ENCODE peak calls at places on chromosomes 16 and 17, in four cellular contexts. One of them, this sample, is unnamed.

GRCh38 chr17:3867606-3868005 is 21.6 kb upstream of the NCBP3 start:
- DNase-seq in fibroblast of villous mesenchyme: no peak
- DNase-seq in AG10803: no peak
- DNase-seq in tibial artery: no peak
- DNase-seq in this sample: no peak

GRCh38 chr16:13909872-13910303 is 10.1 kb upstream of the ERCC4 start:
- DNase-seq in fibroblast of villous mesenchyme: peak
- DNase-seq in AG10803: peak
- DNase-seq in tibial artery: peak
- DNase-seq in this sample: peak

GRCh38 chr17:29176500-29177351 is 3.5 kb downstream of the MYO18A start:
- DNase-seq in fibroblast of villous mesenchyme: peak
- DNase-seq in tibial artery: no peak
- DNase-seq in AG10803: no peak
- DNase-seq in this sample: peak

GRCh38 chr16:49473131-49473530 is 99.5 kb downstream of the C16orf78 start:
- DNase-seq in AG10803: no peak
- DNase-seq in fibroblast of villous mesenchyme: no peak
- DNase-seq in tibial artery: peak
- DNase-seq in this sample: no peak

GRCh38 chr17:45438931-45439610 is 6.4 kb upstream of the ARHGAP27 start:
- DNase-seq in fibroblast of villous mesenchyme: no peak
- DNase-seq in AG10803: no peak
- DNase-seq in tibial artery: no peak
- DNase-seq in this sample: no peak

GRCh38 chr17:68228817-68229570 is 18.8 kb upstream of the AMZ2 start:
- DNase-seq in tibial artery: no peak
- DNase-seq in AG10803: no peak
- DNase-seq in fibroblast of villous mesenchyme: no peak
- DNase-seq in this sample: no peak

GRCh38 chr17:67532326-67532871 is 155.3 kb downstream of the PITPNC1 start:
- DNase-seq in AG10803: no peak
- DNase-seq in fibroblast of villous mesenchyme: no peak
- DNase-seq in tibial artery: no peak
- DNase-seq in this sample: no peak

GRCh38 chr17:32490101-32490482 is 3.3 kb downstream of the CDK5R1 start:
- DNase-seq in tibial artery: no peak
- DNase-seq in fibroblast of villous mesenchyme: no peak
- DNase-seq in AG10803: no peak
- DNase-seq in this sample: no peak

GRCh38 chr16:16033208-16033717 is 83.8 kb downstream of the ABCC1 start:
- DNase-seq in AG10803: no peak
- DNase-seq in fibroblast of villous mesenchyme: no peak
- DNase-seq in tibial artery: no peak
- DNase-seq in this sample: no peak

DNA sequence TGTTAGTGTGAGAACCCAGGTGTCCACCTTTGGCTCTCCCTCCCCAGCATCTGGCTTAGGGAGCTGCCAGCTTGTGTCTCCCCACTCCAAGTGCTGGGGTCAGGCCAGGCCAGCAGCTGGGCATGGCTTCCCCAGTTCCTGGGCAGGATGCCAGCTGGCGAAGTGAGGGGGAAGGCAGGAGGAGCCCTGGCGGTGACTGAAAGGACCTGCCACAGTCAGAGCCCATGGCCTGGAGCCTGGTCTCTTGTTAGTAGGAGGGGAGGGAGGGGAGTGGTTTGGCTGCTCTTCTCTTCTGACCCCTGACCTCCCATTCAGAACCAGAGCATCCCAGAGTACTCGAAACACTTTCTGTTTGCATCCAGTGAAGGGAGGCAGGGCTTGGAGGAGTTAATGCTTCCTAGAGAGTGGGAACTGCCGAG is 586 bp downstream of the CHD3 start:
- DNase-seq in fibroblast of villous mesenchyme: peak
- DNase-seq in AG10803: peak
- DNase-seq in tibial artery: peak
- DNase-seq in this sample: peak
- TF ChIP-seq CTCF in fibroblast of villous mesenchyme: peak
- TF ChIP-seq CTCF in AG10803: peak
- TF ChIP-seq CTCF in tibial artery: peak
- TF ChIP-seq CTCF in this sample: peak

GRCh38 chr16:48292452-48292851 is 45.1 kb upstream of the ABCC11 start:
- DNase-seq in tibial artery: no peak
- DNase-seq in AG10803: no peak
- DNase-seq in fibroblast of villous mesenchyme: no peak
- DNase-seq in this sample: no peak

GRCh38 chr16:48295493-48296281 is 48.3 kb upstream of the ABCC11 start:
- DNase-seq in AG10803: no peak
- DNase-seq in fibroblast of villous mesenchyme: no peak
- DNase-seq in tibial artery: no peak
- DNase-seq in this sample: no peak

GRCh38 chr16:48287239-48287638 is 39.9 kb upstream of the ABCC11 start:
- DNase-seq in tibial artery: no peak
- DNase-seq in fibroblast of villous mesenchyme: no peak
- DNase-seq in AG10803: no peak
- DNase-seq in this sample: no peak

GRCh38 chr16:48291303-48291702 is 44.0 kb upstream of the ABCC11 start:
- DNase-seq in tibial artery: no peak
- DNase-seq in AG10803: peak
- DNase-seq in fibroblast of villous mesenchyme: no peak
- DNase-seq in this sample: peak

GRCh38 chr16:48291754-48292153 is 44.4 kb upstream of the ABCC11 start:
- DNase-seq in tibial artery: no peak
- DNase-seq in AG10803: no peak
- DNase-seq in fibroblast of villous mesenchyme: no peak
- DNase-seq in this sample: no peak
- H3K4me3 ChIP-seq in tibial artery: no peak
- H3K4me3 ChIP-seq in AG10803: no peak
- H3K4me3 ChIP-seq in fibroblast of villous mesenchyme: no peak
- H3K4me3 ChIP-seq in this sample: no peak

GRCh38 chr16:72508196-72508595 is 336.2 kb upstream of the PMFBP1 start:
- DNase-seq in tibial artery: no peak
- DNase-seq in fibroblast of villous mesenchyme: no peak
- DNase-seq in AG10803: peak
- DNase-seq in this sample: peak
- TF ChIP-seq CTCF in tibial artery: no peak
- TF ChIP-seq CTCF in fibroblast of villous mesenchyme: no peak
- TF ChIP-seq CTCF in AG10803: no peak
- TF ChIP-seq CTCF in this sample: no peak

GRCh38 chr16:8958344-8958808 is 5.3 kb downstream of the USP7 start:
- DNase-seq in AG10803: peak
- DNase-seq in tibial artery: no peak
- DNase-seq in fibroblast of villous mesenchyme: peak
- DNase-seq in this sample: peak
- H3K4me3 ChIP-seq in AG10803: peak
- H3K4me3 ChIP-seq in tibial artery: no peak
- H3K4me3 ChIP-seq in fibroblast of villous mesenchyme: no peak
- H3K4me3 ChIP-seq in this sample: peak

DNA sequence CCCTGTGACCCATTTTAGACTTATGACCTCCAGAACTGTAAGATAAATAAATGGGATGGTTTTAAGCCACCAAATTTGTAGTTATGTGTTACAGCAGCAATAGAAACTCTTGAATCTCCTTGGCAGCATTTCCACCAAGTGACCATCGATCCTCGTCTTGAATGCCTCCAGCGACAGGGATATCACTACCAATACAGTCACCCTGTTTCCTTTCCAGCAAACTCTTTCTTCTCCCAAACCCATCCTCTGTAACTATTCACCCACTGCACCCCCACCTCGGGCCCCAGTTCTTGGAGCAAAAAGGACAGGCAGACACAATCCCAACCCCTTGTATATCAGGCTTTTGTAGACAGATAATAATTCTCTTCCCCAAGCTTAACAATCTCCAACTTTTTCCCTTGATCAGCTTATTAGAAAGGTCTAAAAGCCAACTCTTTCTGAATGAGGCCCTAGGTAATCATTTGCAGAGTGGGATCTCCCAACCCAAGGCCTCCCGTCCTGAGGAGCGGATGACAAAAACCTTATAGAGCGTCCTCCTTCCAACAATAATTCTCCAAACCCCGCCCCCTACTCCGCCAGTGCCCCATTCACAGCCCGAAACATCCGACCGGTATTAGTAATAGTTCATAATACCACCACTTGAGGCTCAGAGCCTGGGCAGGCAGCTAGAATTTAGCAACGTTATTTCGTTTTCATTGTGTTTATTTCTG is 14.7 kb upstream of the PLLP start:
- DNase-seq in fibroblast of villous mesenchyme: no peak
- DNase-seq in AG10803: no peak
- DNase-seq in tibial artery: peak
- DNase-seq in this sample: no peak
- TF ChIP-seq CTCF in fibroblast of villous mesenchyme: peak
- TF ChIP-seq CTCF in AG10803: no peak
- TF ChIP-seq CTCF in tibial artery: no peak
- TF ChIP-seq CTCF in this sample: no peak

GRCh38 chr17:77571562-77571981 is 386.9 kb upstream of the TNRC6C start:
- DNase-seq in fibroblast of villous mesenchyme: peak
- DNase-seq in AG10803: peak
- DNase-seq in tibial artery: peak
- DNase-seq in this sample: peak

GRCh38 chr17:77571141-77571540 is 387.4 kb upstream of the TNRC6C start:
- DNase-seq in fibroblast of villous mesenchyme: no peak
- DNase-seq in AG10803: no peak
- DNase-seq in tibial artery: peak
- DNase-seq in this sample: no peak

GRCh38 chr17:77570565-77570898 is 388.0 kb upstream of the TNRC6C start:
- DNase-seq in fibroblast of villous mesenchyme: no peak
- DNase-seq in tibial artery: peak
- DNase-seq in AG10803: no peak
- DNase-seq in this sample: no peak

GRCh38 chr17:77572851-77573250 is 385.7 kb upstream of the TNRC6C start:
- DNase-seq in AG10803: no peak
- DNase-seq in fibroblast of villous mesenchyme: no peak
- DNase-seq in tibial artery: peak
- DNase-seq in this sample: no peak

DNA sequence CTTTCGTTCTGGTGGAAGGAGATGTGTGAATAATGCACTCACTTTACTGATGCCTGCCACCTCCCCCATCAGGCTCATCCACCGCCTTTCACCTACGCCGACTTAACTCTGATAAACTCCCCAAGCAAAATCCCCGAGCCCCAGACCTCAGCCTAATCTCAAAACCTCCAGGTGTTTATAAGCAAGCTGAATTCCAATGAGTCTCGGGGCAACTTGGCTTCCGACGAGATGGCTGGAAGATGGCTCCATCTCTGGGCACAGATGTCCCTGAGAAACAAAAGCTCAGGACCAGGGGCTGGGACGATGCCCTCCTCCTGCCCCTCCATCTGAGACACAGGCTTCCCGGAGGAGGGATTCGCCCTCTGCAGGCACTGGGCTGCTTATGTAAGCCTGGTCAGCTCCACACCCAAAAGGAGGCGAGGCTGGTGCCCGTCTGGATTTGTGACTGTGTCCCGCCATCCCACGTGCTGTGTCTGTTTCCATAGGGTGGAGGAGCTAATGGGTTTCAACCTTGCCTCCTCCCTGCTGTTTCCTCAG is 386.4 kb upstream of the TNRC6C start:
- DNase-seq in fibroblast of villous mesenchyme: no peak
- DNase-seq in tibial artery: peak
- DNase-seq in AG10803: no peak
- DNase-seq in this sample: no peak
- H3K4me3 ChIP-seq in fibroblast of villous mesenchyme: no peak
- H3K4me3 ChIP-seq in tibial artery: peak
- H3K4me3 ChIP-seq in AG10803: no peak
- H3K4me3 ChIP-seq in this sample: no peak

DNA sequence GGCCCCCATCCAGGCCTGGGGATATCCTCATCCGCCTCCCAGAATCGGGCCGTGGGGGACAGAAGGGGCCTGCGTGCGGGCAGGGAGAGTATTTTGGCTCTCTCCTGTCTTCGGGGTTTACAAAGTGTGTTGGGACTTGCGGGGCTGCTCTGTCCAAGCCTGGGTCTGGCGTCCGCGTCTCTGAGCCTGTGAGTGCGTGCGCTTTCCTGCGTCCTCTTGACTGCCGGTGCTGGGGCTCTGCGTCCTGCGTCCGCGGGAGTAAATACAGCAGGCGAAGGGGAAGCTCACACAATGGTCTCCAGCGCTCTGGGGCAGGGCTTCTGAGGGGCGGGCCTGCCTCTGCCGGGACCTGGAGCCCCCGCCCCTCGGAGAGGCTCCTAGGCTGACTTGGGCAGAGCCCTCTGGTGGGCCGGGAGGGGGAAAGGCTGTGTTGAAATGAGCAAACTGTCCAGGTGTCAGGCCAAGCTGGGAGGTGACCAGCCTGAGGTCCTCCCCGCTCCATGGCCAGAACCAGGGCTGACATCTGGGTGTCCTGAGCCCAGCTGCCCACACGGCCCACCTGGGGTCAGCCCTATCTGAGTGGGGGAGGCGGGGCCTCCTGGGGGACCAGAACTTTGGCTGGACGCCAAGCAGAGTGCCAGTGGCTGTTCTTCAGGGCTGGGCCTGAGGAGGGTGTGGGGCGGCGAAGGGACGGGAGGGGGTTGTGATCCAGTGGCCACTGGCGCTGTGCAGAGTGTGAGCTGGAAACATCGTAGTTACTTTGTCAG is 233.6 kb downstream of the SEC14L1 start:
- DNase-seq in fibroblast of villous mesenchyme: peak
- DNase-seq in AG10803: peak
- DNase-seq in tibial artery: peak
- DNase-seq in this sample: peak
- TF ChIP-seq CTCF in fibroblast of villous mesenchyme: peak
- TF ChIP-seq CTCF in AG10803: peak
- TF ChIP-seq CTCF in tibial artery: peak
- TF ChIP-seq CTCF in this sample: peak

GRCh38 chr16:68526143-68526781 is 12.8 kb upstream of the ZFP90 start:
- DNase-seq in AG10803: no peak
- DNase-seq in fibroblast of villous mesenchyme: no peak
- DNase-seq in tibial artery: no peak
- DNase-seq in this sample: no peak

GRCh38 chr16:68517606-68518161 is 21.4 kb upstream of the ZFP90 start:
- DNase-seq in tibial artery: no peak
- DNase-seq in fibroblast of villous mesenchyme: no peak
- DNase-seq in AG10803: no peak
- DNase-seq in this sample: no peak

GRCh38 chr16:68524069-68524820 is 14.8 kb upstream of the ZFP90 start:
- DNase-seq in fibroblast of villous mesenchyme: no peak
- DNase-seq in AG10803: no peak
- DNase-seq in tibial artery: no peak
- DNase-seq in this sample: no peak

GRCh38 chr16:68519225-68519745 is 19.8 kb upstream of the ZFP90 start:
- DNase-seq in AG10803: no peak
- DNase-seq in fibroblast of villous mesenchyme: no peak
- DNase-seq in tibial artery: no peak
- DNase-seq in this sample: no peak

GRCh38 chr16:68520649-68521086 is 18.4 kb upstream of the ZFP90 start:
- DNase-seq in AG10803: peak
- DNase-seq in tibial artery: peak
- DNase-seq in fibroblast of villous mesenchyme: peak
- DNase-seq in this sample: peak
- H3K4me3 ChIP-seq in AG10803: peak
- H3K4me3 ChIP-seq in tibial artery: no peak
- H3K4me3 ChIP-seq in fibroblast of villous mesenchyme: peak
- H3K4me3 ChIP-seq in this sample: peak

DNA sequence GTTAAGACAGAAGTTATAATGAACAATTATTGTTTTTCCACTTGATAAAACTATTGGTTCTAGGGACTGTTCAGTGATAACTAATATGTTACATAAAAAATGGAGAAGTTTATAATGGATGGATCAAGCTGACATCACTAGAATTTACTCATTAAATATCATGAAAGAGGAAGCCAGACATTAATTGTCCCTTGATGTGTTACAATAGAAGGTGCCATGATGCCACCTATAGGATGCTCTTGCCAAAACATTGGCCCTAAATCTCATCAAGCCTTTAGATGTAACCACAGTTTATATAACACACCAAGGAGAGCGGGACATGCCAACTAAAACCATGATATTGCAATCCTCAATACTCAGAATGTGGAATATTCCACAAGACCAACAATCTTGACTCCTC is 147.9 kb upstream of the MON1B start:
- DNase-seq in fibroblast of villous mesenchyme: peak
- DNase-seq in AG10803: peak
- DNase-seq in tibial artery: no peak
- DNase-seq in this sample: peak
- TF ChIP-seq CTCF in fibroblast of villous mesenchyme: peak
- TF ChIP-seq CTCF in AG10803: peak
- TF ChIP-seq CTCF in tibial artery: no peak
- TF ChIP-seq CTCF in this sample: peak

This sample was measured in fibroblast of the aortic adventitia.